ENCODE peak calls at places on chromosomes 16 and 17, in six cellular contexts. O, T, U, Y, J and I are unnamed samples.

GRCh38 chr17:9987779-9988585 is 82.9 kb upstream of the RCVRN start:
- DNase-seq in O (peak; percentile 8), T (no peak), U (no peak), Y (no peak), J (no peak), I (no peak)

GRCh38 chr17:19248923-19249574 is 11.9 kb downstream of the EPN2 start:
- DNase-seq in O (no peak), T (no peak), U (no peak), Y (peak; percentile 74), J (peak; percentile 78), I (peak; percentile 42)

GRCh38 chr17:17947966-17948365 is 24.2 kb downstream of the TOM1L2 start:
- DNase-seq in O (no peak), T (no peak), U (no peak), Y (no peak), J (no peak), I (no peak)

GRCh38 chr17:28174352-28175046 is 132.0 kb downstream of the NLK start:
- DNase-seq in O (peak; percentile 11), T (no peak), U (peak; percentile 1), Y (no peak), J (no peak), I (no peak)

GRCh38 chr17:82239401-82239925 is 10.6 kb downstream of the SLC16A3 start:
- DNase-seq in O (no peak), T (no peak), U (no peak), Y (no peak), J (no peak), I (peak; percentile 75)

GRCh38 chr16:69513180-69513966 is 52.4 kb upstream of the NFAT5 start:
- DNase-seq in O (no peak), T (no peak), U (no peak), Y (no peak), J (peak; percentile 79), I (no peak)

GRCh38 chr17:12229315-12229714 is 208.6 kb downstream of the MAP2K4 start:
- DNase-seq in O (no peak), T (no peak), U (no peak), Y (no peak), J (no peak), I (peak; percentile 37)

GRCh38 chr17:80198144-80198661 is 21.9 kb downstream of the SGSH start:
- DNase-seq in O (no peak), T (no peak), U (no peak), Y (no peak), J (no peak), I (no peak)